ENCODE peak calls at places on chromosome 6, in six cellular contexts. One of them, this sample, is unnamed.

GRCh38 chr6:167827062-167827587 is 414 bp downstream of the AFDN start:
- DNase-seq in T follicular helper cell: no peak
- DNase-seq in CD8-positive, alpha-beta T cell: no peak
- DNase-seq in fibroblast of pulmonary artery: peak; percentile 30
- DNase-seq in SK-MEL-5: no peak
- DNase-seq in activated CD4-positive, alpha-beta memory T cell treated with anti-CD3 and anti-CD28 coated beads, Interleukin-2, amount 10 ng/mL, durations not matched to agents 7 days and 5 days: peak; percentile 32
- DNase-seq in this sample: no peak

GRCh38 chr6:89110288-89110687 is 7.6 kb downstream of the SRSF12 start:
- DNase-seq in T follicular helper cell: no peak
- DNase-seq in SK-MEL-5: no peak
- DNase-seq in CD8-positive, alpha-beta T cell: no peak
- DNase-seq in fibroblast of pulmonary artery: no peak
- DNase-seq in activated CD4-positive, alpha-beta memory T cell treated with anti-CD3 and anti-CD28 coated beads, Interleukin-2, amount 10 ng/mL, durations not matched to agents 7 days and 5 days: no peak
- DNase-seq in this sample: no peak

GRCh38 chr6:43559328-43559727 is 16.5 kb downstream of the XPO5 start:
- DNase-seq in T follicular helper cell: no peak
- DNase-seq in activated CD4-positive, alpha-beta memory T cell treated with anti-CD3 and anti-CD28 coated beads, Interleukin-2, amount 10 ng/mL, durations not matched to agents 7 days and 5 days: no peak
- DNase-seq in fibroblast of pulmonary artery: no peak
- DNase-seq in CD8-positive, alpha-beta T cell: no peak
- DNase-seq in SK-MEL-5: no peak
- DNase-seq in this sample: no peak

GRCh38 chr6:52117352-52117751 is 29.9 kb upstream of the PKHD1 start:
- DNase-seq in T follicular helper cell: no peak
- DNase-seq in CD8-positive, alpha-beta T cell: no peak
- DNase-seq in SK-MEL-5: no peak
- DNase-seq in fibroblast of pulmonary artery: no peak
- DNase-seq in activated CD4-positive, alpha-beta memory T cell treated with anti-CD3 and anti-CD28 coated beads, Interleukin-2, amount 10 ng/mL, durations not matched to agents 7 days and 5 days: no peak
- DNase-seq in this sample: no peak

GRCh38 chr6:151291145-151292055 is 51.6 kb downstream of the AKAP12 start:
- DNase-seq in T follicular helper cell: no peak
- DNase-seq in fibroblast of pulmonary artery: peak; percentile 96
- DNase-seq in activated CD4-positive, alpha-beta memory T cell treated with anti-CD3 and anti-CD28 coated beads, Interleukin-2, amount 10 ng/mL, durations not matched to agents 7 days and 5 days: no peak
- DNase-seq in SK-MEL-5: no peak
- DNase-seq in CD8-positive, alpha-beta T cell: no peak
- DNase-seq in this sample: no peak

GRCh38 chr6:131976545-131977061 is 25.4 kb upstream of the CCN2 start:
- DNase-seq in T follicular helper cell: no peak
- DNase-seq in CD8-positive, alpha-beta T cell: no peak
- DNase-seq in activated CD4-positive, alpha-beta memory T cell treated with anti-CD3 and anti-CD28 coated beads, Interleukin-2, amount 10 ng/mL, durations not matched to agents 7 days and 5 days: no peak
- DNase-seq in fibroblast of pulmonary artery: peak; percentile 90
- DNase-seq in SK-MEL-5: no peak
- DNase-seq in this sample: no peak

GRCh38 chr6:42870145-42870936 is 9.1 kb upstream of the RPL7L1 start:
- DNase-seq in fibroblast of pulmonary artery: no peak
- DNase-seq in activated CD4-positive, alpha-beta memory T cell treated with anti-CD3 and anti-CD28 coated beads, Interleukin-2, amount 10 ng/mL, durations not matched to agents 7 days and 5 days: no peak
- DNase-seq in T follicular helper cell: no peak
- DNase-seq in SK-MEL-5: no peak
- DNase-seq in CD8-positive, alpha-beta T cell: no peak
- DNase-seq in this sample: no peak

GRCh38 chr6:144330017-144330416 is 44.9 kb downstream of the UTRN start:
- DNase-seq in SK-MEL-5: no peak
- DNase-seq in activated CD4-positive, alpha-beta memory T cell treated with anti-CD3 and anti-CD28 coated beads, Interleukin-2, amount 10 ng/mL, durations not matched to agents 7 days and 5 days: no peak
- DNase-seq in fibroblast of pulmonary artery: no peak
- DNase-seq in CD8-positive, alpha-beta T cell: no peak
- DNase-seq in T follicular helper cell: no peak
- DNase-seq in this sample: no peak

GRCh38 chr6:115612796-115613479 is 447.8 kb downstream of the FRK start:
- DNase-seq in CD8-positive, alpha-beta T cell: no peak
- DNase-seq in T follicular helper cell: no peak
- DNase-seq in activated CD4-positive, alpha-beta memory T cell treated with anti-CD3 and anti-CD28 coated beads, Interleukin-2, amount 10 ng/mL, durations not matched to agents 7 days and 5 days: no peak
- DNase-seq in fibroblast of pulmonary artery: no peak
- DNase-seq in SK-MEL-5: no peak
- DNase-seq in this sample: no peak

This sample was measured in naive B cell.